ENCODE peak calls at places on chromosomes 4 and X, in five cellular contexts. V is breast epithelium, J is Calu3, R is fibroblast of lung, G is choroid plexus epithelial cell. H is an unnamed sample.

GRCh38 chr4:187276786-187277408 is 553.2 kb upstream of the FAT1 start:
- DNase-seq in V (no peak), J (no peak), G (peak; percentile 28), R (peak; percentile 24), H (no peak)

GRCh38 chr4:51859476-51860032 is 16.6 kb downstream of the DCUN1D4 start:
- DNase-seq in R (peak; percentile 37), V (no peak), G (no peak), J (no peak), H (no peak)

GRCh38 chr4:137823007-137823406 is 290.7 kb upstream of the PCDH18 start:
- DNase-seq in V (no peak), G (no peak), R (no peak), J (no peak), H (no peak)

GRCh38 chrX:150239946-150240642 is 123.0 kb upstream of the MAMLD1 start:
- DNase-seq in G (no peak), V (no peak), R (no peak), J (no peak), H (no peak)

GRCh38 chr4:156109943-156110925 is 156.6 kb upstream of the CTSO start:
- DNase-seq in J (peak; percentile 3), R (peak; percentile 44), V (no peak), G (peak; percentile 70), H (no peak)

GRCh38 chr4:83252782-83253405 is 31.7 kb downstream of the COQ2 start:
- DNase-seq in G (peak; percentile 92), V (no peak), R (peak; percentile 41), J (peak; percentile 69), H (no peak)

GRCh38 chr4:1246111-1246881 is 2.6 kb downstream of the CTBP1 start:
- DNase-seq in G (no peak), R (no peak), V (peak; percentile 54), J (peak; percentile 39), H (no peak)

GRCh38 chrX:115339441-115340025 is 50.0 kb downstream of the LUZP4 start:
- DNase-seq in J (no peak), R (peak; percentile 37), V (no peak), G (peak; percentile 79), H (no peak)

GRCh38 chr4:99763635-99764101 is 53.0 kb upstream of the DAPP1 start:
- DNase-seq in J (peak; percentile 9), G (peak; percentile 67), R (peak; percentile 94), V (no peak), H (no peak)

GRCh38 chr4:176789955-176790354 is 2.8 kb downstream of the VEGFC start:
- DNase-seq in R (peak; percentile 71), V (no peak), G (peak; percentile 75), J (no peak), H (no peak)

GRCh38 chr4:680931-681645 is 6.7 kb downstream of the MYL5 start:
- DNase-seq in J (peak; percentile 46), R (no peak), V (peak; percentile 60), G (peak; percentile 44), H (no peak)

GRCh38 chrX:111164728-111165127 is 68.7 kb downstream of the PAK3 start:
- DNase-seq in J (no peak), G (peak; percentile 7), R (no peak), V (no peak), H (no peak)

GRCh38 chr4:71189471-71189870 is 149.3 kb upstream of the SLC4A4 start:
- DNase-seq in V (no peak), J (peak; percentile 12), R (peak; percentile 80), G (peak; percentile 52), H (no peak)
- TF ChIP-seq CTCF in V (no peak), J (no peak), R (peak; percentile 9), G (peak; percentile 20), H (no peak)

GRCh38 chrX:66200050-66200664 is 36.1 kb downstream of the HEPH start:
- DNase-seq in J (no peak), G (no peak), R (no peak), V (no peak), H (no peak)

GRCh38 chrX:66203114-66203513 is 39.1 kb downstream of the HEPH start:
- DNase-seq in G (no peak), J (no peak), R (no peak), V (no peak), H (no peak)

GRCh38 chrX:66200855-66201795 is 37.1 kb downstream of the HEPH start:
- DNase-seq in R (no peak), J (no peak), G (peak; percentile 42), V (no peak), H (no peak)
- TF ChIP-seq CTCF in R (peak; percentile 12), J (no peak), G (no peak), V (no peak), H (no peak)

DNA sequence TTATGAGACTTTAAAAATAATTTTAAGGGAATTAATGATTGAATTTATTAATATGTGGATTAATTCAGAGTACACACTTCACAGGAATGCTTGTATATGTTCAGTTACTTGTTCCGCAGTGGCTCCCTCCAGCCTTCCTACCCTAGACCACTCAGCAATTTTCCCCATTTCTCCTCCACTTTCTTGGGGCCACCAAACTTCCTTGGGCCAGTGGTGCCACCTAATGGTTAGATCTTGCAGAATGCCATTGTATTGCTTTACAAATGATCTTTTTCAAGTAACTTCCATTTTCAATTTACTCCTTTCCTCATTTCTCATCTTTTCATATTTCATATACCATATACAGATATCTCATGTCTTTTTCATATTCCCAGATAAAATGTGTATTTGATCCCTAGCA is 3.6 kb upstream of the RNF175 start:
- DNase-seq in J (peak; percentile 17), G (no peak), R (no peak), V (no peak), H (no peak)
- TF ChIP-seq CTCF in J (no peak), G (peak; percentile 38), R (no peak), V (no peak), H (no peak)

DNA sequence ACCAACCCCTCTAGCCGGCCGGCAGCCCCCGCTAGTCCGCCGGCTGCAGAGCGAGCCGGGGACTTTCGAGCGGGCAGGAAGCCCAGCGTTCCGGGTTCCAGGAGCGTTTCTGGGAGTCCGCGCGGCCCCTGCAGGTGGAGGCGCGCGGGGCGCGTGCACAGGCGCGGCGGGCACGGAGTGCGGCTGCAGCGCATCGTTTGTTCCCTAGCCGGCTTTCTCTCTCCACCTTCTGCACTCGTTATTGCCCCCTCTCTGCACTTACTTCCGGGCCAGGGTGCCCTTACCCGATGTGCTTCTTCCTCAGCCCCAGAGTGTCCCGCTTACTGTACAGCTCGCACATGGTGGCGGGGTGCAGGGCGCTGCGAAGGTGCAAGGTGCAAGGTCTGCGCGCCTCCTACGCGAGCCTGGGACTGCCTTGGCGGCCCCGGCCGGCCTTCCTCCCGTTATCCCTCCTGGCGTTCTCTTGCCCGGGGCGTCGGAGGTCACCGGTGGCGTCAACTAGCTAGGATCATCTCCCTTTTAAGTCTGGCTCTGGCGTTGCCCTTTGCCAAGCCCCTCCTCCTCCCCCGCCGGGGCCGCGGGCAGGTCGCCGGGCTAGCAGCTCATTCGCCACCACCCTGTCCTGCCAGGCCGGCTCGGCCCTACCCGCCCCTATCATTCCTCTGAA is at the start of gene ETNPPL:
- DNase-seq in R (peak; percentile 21), J (peak; percentile 44), V (no peak), G (no peak), H (no peak)
- TF ChIP-seq CTCF in R (no peak), J (no peak), V (no peak), G (no peak), H (no peak)

GRCh38 chrX:40496728-40497127 is 84.0 kb upstream of the ATP6AP2 start:
- DNase-seq in R (peak; percentile 45), V (no peak), G (peak; percentile 64), J (no peak), H (no peak)
- TF ChIP-seq CTCF in R (peak; percentile 25), V (no peak), G (peak; percentile 65), J (no peak), H (no peak)

GRCh38 chr4:182645511-182645910 is 271.7 kb downstream of the DCTD start:
- DNase-seq in V (no peak), G (no peak), R (peak; percentile 14), J (no peak), H (no peak)

GRCh38 chr4:182644326-182645050 is 272.7 kb downstream of the DCTD start:
- DNase-seq in R (peak; percentile 87), G (peak; percentile 46), J (no peak), V (no peak), H (no peak)

GRCh38 chr4:182647901-182648300 is 269.3 kb downstream of the DCTD start:
- DNase-seq in G (no peak), R (no peak), V (no peak), J (no peak), H (no peak)

GRCh38 chr4:182643801-182644311 is 273.3 kb downstream of the DCTD start:
- DNase-seq in V (no peak), G (peak; percentile 93), R (peak; percentile 96), J (no peak), H (no peak)

GRCh38 chr4:182642831-182643230 is 274.4 kb downstream of the DCTD start:
- DNase-seq in R (peak; percentile 44), G (peak; percentile 93), V (no peak), J (no peak), H (no peak)
- TF ChIP-seq CTCF in R (no peak), G (peak; percentile 47), V (no peak), J (no peak), H (no peak)

DNA sequence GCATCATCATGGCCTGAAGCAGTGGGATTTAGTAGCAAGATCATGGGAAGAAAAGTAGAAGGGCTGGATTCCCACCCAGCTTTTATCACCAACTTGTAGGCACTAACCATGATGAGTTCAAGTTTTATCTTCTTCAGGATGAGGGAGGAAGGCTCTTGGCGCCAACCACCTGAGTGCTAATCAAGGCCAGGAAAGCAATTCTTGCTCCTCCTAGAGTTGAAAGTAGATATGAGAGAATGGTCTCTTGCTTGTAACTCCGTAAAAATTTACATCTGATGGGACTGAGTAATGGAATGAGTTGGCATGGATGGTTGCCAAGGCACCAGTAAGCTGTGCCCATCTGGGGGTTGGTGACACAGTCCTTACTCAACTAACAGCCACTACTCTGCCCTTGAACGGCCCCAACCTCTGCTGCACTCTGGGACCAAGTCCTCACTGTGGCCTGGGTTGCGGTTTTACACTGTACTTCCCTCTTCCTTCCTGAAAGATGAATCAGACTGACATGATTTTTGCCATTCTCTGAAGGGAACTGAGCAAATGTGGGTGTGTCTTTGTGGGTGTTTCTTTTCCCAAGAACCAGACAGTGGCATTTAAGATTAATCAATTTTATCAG is 39.4 kb upstream of the NDP start:
- DNase-seq in G (peak; percentile 39), V (no peak), J (peak; percentile 79), R (peak; percentile 86), H (no peak)
- TF ChIP-seq CTCF in G (no peak), V (no peak), J (no peak), R (no peak), H (no peak)

GRCh38 chr4:121726642-121727268 is 30.0 kb upstream of the ANXA5 start:
- DNase-seq in V (no peak), G (peak; percentile 89), R (peak; percentile 68), J (peak; percentile 13), H (no peak)
- TF ChIP-seq CTCF in V (peak; percentile 59), G (peak; percentile 71), R (peak; percentile 57), J (peak; percentile 21), H (no peak)

DNA sequence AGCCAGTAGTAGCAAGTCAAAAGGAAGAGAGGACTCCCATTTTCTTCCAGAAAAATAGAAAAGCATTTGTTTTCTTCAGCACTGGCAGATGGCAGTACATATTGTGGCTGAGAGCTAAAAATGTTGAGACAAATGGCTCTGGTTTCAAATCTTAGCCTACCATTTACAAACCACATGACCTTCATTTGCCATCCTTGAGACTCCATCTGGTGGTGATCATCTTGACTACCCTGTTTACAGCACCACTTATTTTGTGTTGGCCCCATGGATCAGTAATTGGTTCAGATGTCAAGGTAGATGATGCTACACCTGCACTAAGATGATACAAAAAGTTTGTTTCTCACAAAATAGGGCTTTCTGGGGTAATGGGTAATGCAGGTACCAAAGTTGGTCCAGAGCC is 951.8 kb upstream of the IGFBP7 start:
- DNase-seq in V (no peak), J (no peak), G (no peak), R (no peak), H (no peak)
- TF ChIP-seq CTCF in V (no peak), J (no peak), G (no peak), R (no peak), H (no peak)

H was measured in omental fat pad.